ENCODE peak calls at places on chromosomes 4 and X, in ten cellular contexts. X, J, G, S, Y, P, B, Q, K and E are unnamed samples.
A peak's percentile ranks its signal among the peaks of the same experiment; 100 is the strongest.

GRCh38 chrX:129797251-129797906 is 17.6 kb downstream of the SASH3 start:
- DNase-seq in X (no peak), J (no peak), G (no peak), S (no peak), Y (no peak), P (no peak), B (no peak), Q (no peak), K (no peak), E (no peak)

GRCh38 chr4:1093391-1094335 is 19.7 kb downstream of the RNF212 start:
- DNase-seq in X (no peak), J (no peak), G (peak; percentile 33), S (no peak), Y (no peak), P (no peak), B (no peak), Q (no peak), K (no peak), E (no peak)

GRCh38 chrX:22345884-22346283 is 73.2 kb downstream of the CBLL2 start:
- DNase-seq in X (no peak), J (peak; percentile 7), G (no peak), S (no peak), Y (no peak), P (no peak), B (no peak), Q (no peak), K (no peak), E (no peak)

GRCh38 chr4:19259920-19260319 is 991.8 kb upstream of the SLIT2 start:
- DNase-seq in X (no peak), J (no peak), G (no peak), S (no peak), Y (no peak), P (no peak), B (no peak), Q (no peak), K (no peak), E (no peak)

GRCh38 chr4:83112239-83112638 is 2.3 kb downstream of the PLAC8 start:
- DNase-seq in X (no peak), J (no peak), G (no peak), S (no peak), Y (no peak), P (no peak), B (no peak), Q (no peak), K (no peak), E (no peak)

GRCh38 chr4:80058740-80059139 is 14.3 kb downstream of the ANTXR2 start:
- DNase-seq in X (no peak), J (peak; percentile 52), G (no peak), S (no peak), Y (no peak), P (no peak), B (no peak), Q (no peak), K (no peak), E (no peak)

GRCh38 chr4:174575436-174575835 is 53.1 kb upstream of the HPGD start:
- DNase-seq in X (no peak), J (no peak), G (no peak), S (no peak), Y (no peak), P (no peak), B (no peak), Q (no peak), K (no peak), E (no peak)

GRCh38 chr4:108384544-108384943 is 215.8 kb upstream of the LEF1 start:
- DNase-seq in X (no peak), J (no peak), G (no peak), S (no peak), Y (no peak), P (no peak), B (no peak), Q (no peak), K (no peak), E (no peak)

GRCh38 chr4:33453916-33454315 is 2733.7 kb downstream of the PCDH7 start:
- DNase-seq in X (no peak), J (no peak), G (no peak), S (no peak), Y (no peak), P (no peak), B (no peak), Q (no peak), K (no peak), E (no peak)

GRCh38 chrX:118802857-118803256 is 20.8 kb upstream of the ZCCHC12 start:
- DNase-seq in X (no peak), J (peak; percentile 17), G (no peak), S (no peak), Y (peak; percentile 19), P (no peak), B (no peak), Q (peak; percentile 7), K (no peak), E (no peak)

GRCh38 chrX:23332888-23333821 is 1.5 kb upstream of the PTCHD1 start:
- DNase-seq in X (peak; percentile 42), J (no peak), G (no peak), S (no peak), Y (no peak), P (no peak), B (no peak), Q (no peak), K (no peak), E (no peak)

GRCh38 chrX:40544343-40545250 is 36.2 kb upstream of the ATP6AP2 start:
- DNase-seq in X (no peak), J (peak; percentile 27), G (no peak), S (no peak), Y (no peak), P (no peak), B (no peak), Q (no peak), K (peak; percentile 5), E (no peak)

GRCh38 chr4:7448036-7448435 is 13.3 kb upstream of the PSAPL1 start:
- DNase-seq in X (no peak), J (no peak), G (no peak), S (no peak), Y (no peak), P (no peak), B (no peak), Q (no peak), K (no peak), E (no peak)

GRCh38 chrX:12954981-12955380 is 19.9 kb upstream of the TMSB4X start:
- DNase-seq in X (no peak), J (no peak), G (no peak), S (no peak), Y (no peak), P (peak; percentile 51), B (no peak), Q (no peak), K (no peak), E (no peak)

GRCh38 chrX:153338836-153339235 is 4.9 kb downstream of the ZNF275 start:
- DNase-seq in X (no peak), J (no peak), G (no peak), S (no peak), Y (no peak), P (no peak), B (no peak), Q (no peak), K (no peak), E (no peak)

GRCh38 chrX:152403515-152403914 is 47.6 kb downstream of the GABRA3 start:
- DNase-seq in X (no peak), J (no peak), G (no peak), S (no peak), Y (no peak), P (no peak), B (no peak), Q (no peak), K (no peak), E (no peak)

GRCh38 chrX:155819966-155820491 is 61.1 kb upstream of the VAMP7 start:
- DNase-seq in X (no peak), J (peak; percentile 82), G (no peak), S (peak; percentile 75), Y (peak; percentile 59), P (no peak), B (peak; percentile 27), Q (peak; percentile 43), K (peak; percentile 58), E (peak; percentile 57)

GRCh38 chr4:54277691-54278090 is 48.6 kb downstream of the PDGFRA start:
- DNase-seq in X (no peak), J (peak; percentile 82), G (no peak), S (no peak), Y (no peak), P (no peak), B (no peak), Q (no peak), K (peak; percentile 33), E (no peak)

GRCh38 chr4:172323288-172323687 is 510.1 kb downstream of the GALNTL6 start:
- DNase-seq in X (no peak), J (no peak), G (no peak), S (no peak), Y (no peak), P (no peak), B (no peak), Q (no peak), K (no peak), E (no peak)

GRCh38 chrX:41906515-41907165 is 16.7 kb downstream of the CASK start:
- DNase-seq in X (no peak), J (peak; percentile 10), G (no peak), S (peak; percentile 52), Y (no peak), P (no peak), B (no peak), Q (no peak), K (no peak), E (no peak)

GRCh38 chrX:122565952-122566351 is 618.1 kb upstream of the GRIA3 start:
- DNase-seq in X (no peak), J (peak; percentile 93), G (no peak), S (peak; percentile 7), Y (no peak), P (no peak), B (no peak), Q (no peak), K (no peak), E (no peak)

GRCh38 chr4:107709916-107710315 is 10.1 kb downstream of the PAPSS1 start:
- DNase-seq in X (no peak), J (peak; percentile 35), G (no peak), S (no peak), Y (no peak), P (no peak), B (no peak), Q (peak; percentile 57), K (no peak), E (no peak)

GRCh38 chrX:1661048-1661921 is 46.4 kb downstream of the ASMT start:
- DNase-seq in X (no peak), J (no peak), G (no peak), S (peak; percentile 60), Y (peak; percentile 63), P (peak; percentile 75), B (peak; percentile 65), Q (peak; percentile 57), K (peak; percentile 9), E (peak; percentile 25)

GRCh38 chr4:105587851-105588250 is 35.4 kb downstream of the ARHGEF38 start:
- DNase-seq in X (no peak), J (no peak), G (no peak), S (no peak), Y (no peak), P (no peak), B (no peak), Q (no peak), K (no peak), E (no peak)

GRCh38 chr4:169385356-169385755 is 114.6 kb upstream of the SH3RF1 start:
- DNase-seq in X (no peak), J (peak; percentile 31), G (no peak), S (no peak), Y (no peak), P (no peak), B (no peak), Q (no peak), K (no peak), E (no peak)

GRCh38 chr4:40307627-40308497 is 27.3 kb upstream of the CHRNA9 start:
- DNase-seq in X (no peak), J (no peak), G (no peak), S (no peak), Y (peak; percentile 63), P (peak; percentile 82), B (peak; percentile 73), Q (no peak), K (no peak), E (no peak)

GRCh38 chr4:137226900-137227299 is 305.4 kb downstream of the PCDH18 start:
- DNase-seq in X (no peak), J (peak; percentile 23), G (no peak), S (peak; percentile 16), Y (no peak), P (no peak), B (no peak), Q (no peak), K (no peak), E (peak; percentile 7)

GRCh38 chr4:183011213-183011907 is 87.7 kb upstream of the WWC2 start:
- DNase-seq in X (no peak), J (peak; percentile 6), G (no peak), S (no peak), Y (no peak), P (no peak), B (no peak), Q (peak; percentile 52), K (no peak), E (no peak)